ENCODE peak calls at places on chromosomes 2 and 18, in ten cellular contexts. Q is IMR-90, O is A549, J is esophagus squamous epithelium, Y is prostate gland, I is transverse colon, W is right lobe of liver, V is suprapubic skin, G is stomach, E is HepG2. P is an unnamed sample. For H3K4me1, the result is how much of the 10 kb centered on the place peaks cover.

GRCh38 chr2:197675711-197676188 is 363 bp upstream of the RFTN2 start:
- DNase-seq in Q (peak), O (no peak), J (no peak), Y (no peak), I (no peak), W (no peak), V (no peak), G (no peak), E (no peak), P (peak)

GRCh38 chr18:63218472-63218871 is 101.1 kb downstream of the BCL2 start:
- DNase-seq in Q (no peak), O (no peak), J (no peak), Y (no peak), I (no peak), W (no peak), V (no peak), G (no peak), E (no peak), P (no peak)

GRCh38 chr2:241187101-241187690 is 1.3 kb upstream of the ANO7 start:
- DNase-seq in Q (no peak), O (no peak), J (no peak), Y (no peak), I (no peak), W (no peak), V (no peak), G (no peak), E (no peak), P (no peak)

GRCh38 chr2:164761737-164762460 is 79.7 kb downstream of the COBLL1 start:
- DNase-seq in Q (no peak), O (no peak), J (no peak), Y (no peak), I (no peak), W (no peak), V (no peak), G (no peak), E (no peak), P (no peak)

GRCh38 chr2:25570161-25570840 is 103.1 kb downstream of the DTNB start:
- DNase-seq in Q (peak), O (no peak), J (no peak), Y (no peak), I (no peak), W (no peak), V (no peak), G (no peak), E (no peak), P (no peak)

GRCh38 chr18:54358495-54358793 is 738 bp downstream of the C18orf54 start:
- DNase-seq in Q (peak), O (peak), J (no peak), Y (no peak), I (no peak), W (peak), V (no peak), G (no peak), E (no peak), P (peak)

GRCh38 chr2:172438741-172439508 is 11.5 kb downstream of the ITGA6 start:
- DNase-seq in Q (peak), O (peak), J (no peak), Y (peak), I (peak), W (no peak), V (peak), G (peak), E (no peak), P (no peak)

GRCh38 chr2:128516938-128517337 is 198.3 kb upstream of the HS6ST1 start:
- DNase-seq in Q (no peak), O (no peak), J (no peak), Y (no peak), I (no peak), W (no peak), V (no peak), G (no peak), E (no peak), P (no peak)

GRCh38 chr2:53600835-53601234 is 166.8 kb upstream of the CHAC2 start:
- DNase-seq in Q (no peak), O (no peak), J (no peak), Y (no peak), I (no peak), W (no peak), V (no peak), G (no peak), E (no peak), P (no peak)

GRCh38 chr18:11393486-11393885 is 215.9 kb upstream of the SLC35G4 start:
- DNase-seq in Q (no peak), O (no peak), J (no peak), Y (no peak), I (no peak), W (no peak), V (no peak), G (no peak), E (no peak), P (no peak)

GRCh38 chr2:86791574-86791973 is 861 bp upstream of the CD8A start:
- DNase-seq in Q (no peak), O (no peak), J (no peak), Y (no peak), I (no peak), W (no peak), V (no peak), G (no peak), E (no peak), P (no peak)

DNA sequence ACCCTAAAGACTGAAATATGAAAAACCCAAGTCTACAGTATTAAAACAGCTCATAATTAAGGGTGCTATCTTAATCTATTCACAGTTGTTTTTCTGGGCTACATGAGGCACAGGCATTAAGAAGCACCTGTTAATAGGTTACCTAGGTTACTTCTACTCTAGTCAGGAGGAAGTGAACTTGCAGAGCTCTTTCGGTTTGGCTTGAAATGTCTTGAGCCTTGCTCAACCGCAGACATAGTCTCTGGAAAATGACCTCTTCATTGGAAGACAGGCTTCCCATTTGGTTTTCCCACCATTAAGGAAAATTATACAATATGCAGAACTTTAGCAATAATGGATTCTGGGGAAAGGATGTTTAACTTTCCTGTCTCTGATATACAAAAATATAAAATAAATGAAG is 142.3 kb upstream of the KCNJ3 start:
- DNase-seq in Q (no peak), O (no peak), J (no peak), Y (no peak), I (no peak), W (no peak), V (no peak), G (no peak), E (no peak), P (no peak)
- TF ChIP-seq CTCF in Q (no peak), O (no peak), J (no peak), Y (no peak), I (no peak), W (no peak), V (no peak), G (no peak), E (no peak), P (no peak)

GRCh38 chr2:187435078-187435477 is 13.0 kb downstream of the CALCRL start:
- DNase-seq in Q (no peak), O (no peak), J (no peak), Y (no peak), I (no peak), W (no peak), V (no peak), G (no peak), E (no peak), P (no peak)
- H3K4me1 ChIP-seq in Q (under half), O (under half), J (under half), Y (under half), I (under half), W (under half), V (under half), G (under half), E (under half), P (under half)

GRCh38 chr2:200845194-200845593 is 19.3 kb downstream of the CLK1 start:
- DNase-seq in Q (no peak), O (no peak), J (no peak), Y (no peak), I (no peak), W (no peak), V (no peak), G (no peak), E (no peak), P (no peak)
- TF ChIP-seq POLR2A in Q (no peak), O (no peak), J (no peak), Y (no peak), I (no peak), W (no peak), V (no peak), G (no peak), E (no peak), P (no peak)

DNA sequence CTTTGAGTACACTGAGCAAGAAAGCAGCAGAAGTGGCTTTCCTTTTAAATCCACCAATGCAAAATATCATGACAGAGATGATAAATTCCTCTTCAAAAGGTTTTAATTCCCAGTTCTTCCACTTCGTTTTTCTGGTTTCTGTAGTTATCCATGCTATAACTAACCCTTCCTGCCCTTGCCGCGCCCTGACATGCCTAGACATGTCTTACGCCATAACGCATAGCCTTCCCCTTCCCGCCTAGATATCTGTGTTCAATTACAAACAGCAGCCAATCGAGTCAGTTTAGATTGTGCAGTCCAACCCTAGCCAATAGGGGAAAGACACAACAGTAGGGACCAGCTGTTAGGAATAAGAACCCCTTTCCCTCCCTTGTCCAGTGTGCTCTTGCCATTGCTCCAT is 16.1 kb downstream of the PRPF40A start:
- DNase-seq in Q (no peak), O (no peak), J (no peak), Y (no peak), I (no peak), W (no peak), V (no peak), G (no peak), E (no peak), P (no peak)
- TF ChIP-seq CTCF in Q (no peak), O (no peak), J (no peak), Y (no peak), I (no peak), W (no peak), V (no peak), G (no peak), E (no peak), P (no peak)

GRCh38 chr2:88892788-88893187 is 201.3 kb downstream of the RPIA start:
- DNase-seq in Q (no peak), O (no peak), J (no peak), Y (no peak), I (no peak), W (no peak), V (no peak), G (no peak), E (no peak), P (no peak)
- H3K4me1 ChIP-seq in Q (under half), O (under half), J (under half), Y (under half), I (under half), W (under half), V (under half), G (under half), E (under half), P (under half)

GRCh38 chr2:35447816-35448215 is 907.8 kb upstream of the CRIM1 start:
- DNase-seq in Q (no peak), O (no peak), J (no peak), Y (no peak), I (no peak), W (no peak), V (no peak), G (no peak), E (no peak), P (no peak)
- TF ChIP-seq POLR2A in Q (no peak), O (no peak), J (no peak), Y (no peak), I (no peak), W (no peak), V (no peak), G (no peak), E (no peak), P (no peak)

GRCh38 chr18:39835303-39836030 is 2119.6 kb upstream of the PIK3C3 start:
- DNase-seq in Q (peak), O (no peak), J (no peak), Y (no peak), I (no peak), W (no peak), V (no peak), G (no peak), E (no peak), P (no peak)
- TF ChIP-seq CTCF in Q (no peak), O (no peak), J (no peak), Y (no peak), I (no peak), W (no peak), V (no peak), G (no peak), E (no peak), P (no peak)

GRCh38 chr2:136324966-136325365 is 207.0 kb upstream of the CXCR4 start:
- DNase-seq in Q (no peak), O (no peak), J (no peak), Y (no peak), I (no peak), W (no peak), V (no peak), G (no peak), E (no peak), P (no peak)
- H3K4me1 ChIP-seq in Q (under half), O (under half), J (under half), Y (under half), I (under half), W (under half), V (under half), G (under half), E (under half), P (under half)

P was measured in adrenal gland.